ENCODE peak calls at places on chromosomes 13 and 19, in four cellular contexts. H is K562, X is HL-60, R is GM12878. L is an unnamed sample.

GRCh38 chr19:55931936-55932386 is at the start of gene NLRP13:
- DNase-seq in R (no peak), H (no peak), X (no peak), L (no peak)

GRCh38 chr13:95516492-95516891 is 36.0 kb upstream of the CLDN10 start:
- DNase-seq in H (no peak), X (no peak), R (no peak), L (no peak)

GRCh38 chr19:58003153-58003828 is 671 bp upstream of the ZNF606 start:
- DNase-seq in X (no peak), R (no peak), H (no peak), L (no peak)

GRCh38 chr13:51873419-51873818 is 11.7 kb downstream of the CCDC70 start:
- DNase-seq in X (no peak), R (no peak), H (no peak), L (no peak)

GRCh38 chr19:38316477-38317067 is 825 bp upstream of the YIF1B start:
- DNase-seq in R (no peak), H (no peak), X (no peak), L (no peak)

GRCh38 chr19:21434967-21435544 is 38.1 kb downstream of the ZNF493 start:
- DNase-seq in R (no peak), X (no peak), H (no peak), L (no peak)

GRCh38 chr19:30647891-30648290 is 275.7 kb downstream of the ZNF536 start:
- DNase-seq in X (no peak), H (no peak), R (no peak), L (no peak)

GRCh38 chr19:56840452-56841193 is at the start of the genes PEG3 and ZIM2:
- DNase-seq in H (no peak), R (no peak), X (no peak), L (no peak)

GRCh38 chr13:37701972-37702371 is 103.4 kb upstream of the POSTN start:
- DNase-seq in H (no peak), R (no peak), X (no peak), L (no peak)

GRCh38 chr13:33637978-33638743 is 179.8 kb upstream of the RFC3 start:
- DNase-seq in R (no peak), H (no peak), X (no peak), L (no peak)

GRCh38 chr19:28960986-28961705 is 251.8 kb downstream of the UQCRFS1 start:
- DNase-seq in H (no peak), X (no peak), R (no peak), L (no peak)

GRCh38 chr19:3403489-3404323 is 37.3 kb downstream of the NFIC start:
- DNase-seq in R (no peak), X (no peak), H (no peak), L (no peak)

GRCh38 chr19:29845576-29846176 is 33.9 kb downstream of the CCNE1 start:
- DNase-seq in H (peak), R (no peak), X (peak), L (no peak)

GRCh38 chr19:45027371-45027770 is 11.5 kb upstream of the CLASRP start:
- DNase-seq in H (no peak), R (no peak), X (no peak), L (no peak)

GRCh38 chr19:39277598-39277997 is 9.4 kb downstream of the IFNL2 start:
- DNase-seq in X (no peak), H (no peak), R (no peak), L (no peak)

GRCh38 chr13:99218545-99218944 is 17.9 kb downstream of the UBAC2 start:
- DNase-seq in H (no peak), X (no peak), R (no peak), L (no peak)

GRCh38 chr19:31574251-31574973 is 225.2 kb upstream of the TSHZ3 start:
- DNase-seq in H (no peak), X (no peak), R (no peak), L (no peak)

GRCh38 chr19:55549500-55550320 is 4.4 kb upstream of the SBK3 start:
- DNase-seq in R (no peak), H (no peak), X (no peak), L (no peak)

GRCh38 chr13:22012676-22013075 is 341.8 kb downstream of the FGF9 start:
- DNase-seq in R (no peak), H (no peak), X (no peak), L (no peak)

GRCh38 chr13:25659091-25659502 is 287.3 kb downstream of the ATP8A2 start:
- DNase-seq in X (no peak), R (no peak), H (no peak), L (no peak)

GRCh38 chr13:30120133-30120822 is 187.1 kb downstream of the KATNAL1 start:
- DNase-seq in H (no peak), X (no peak), R (no peak), L (no peak)

GRCh38 chr19:10861118-10861651 is 10.2 kb upstream of the CARM1 start:
- DNase-seq in X (peak), H (peak), R (no peak), L (no peak)

GRCh38 chr19:5154129-5154798 is 185.4 kb downstream of the KDM4B start:
- DNase-seq in X (peak), R (no peak), H (peak), L (peak)

GRCh38 chr13:23447927-23448326 is 14.4 kb upstream of the SACS start:
- DNase-seq in H (no peak), R (no peak), X (no peak), L (no peak)

GRCh38 chr19:18807861-18808331 is 16.8 kb upstream of the COMP start:
- DNase-seq in R (no peak), X (no peak), H (no peak), L (no peak)
- TF ChIP-seq SPI1 in R (no peak), X (no peak), H (no peak), L (no peak)

DNA sequence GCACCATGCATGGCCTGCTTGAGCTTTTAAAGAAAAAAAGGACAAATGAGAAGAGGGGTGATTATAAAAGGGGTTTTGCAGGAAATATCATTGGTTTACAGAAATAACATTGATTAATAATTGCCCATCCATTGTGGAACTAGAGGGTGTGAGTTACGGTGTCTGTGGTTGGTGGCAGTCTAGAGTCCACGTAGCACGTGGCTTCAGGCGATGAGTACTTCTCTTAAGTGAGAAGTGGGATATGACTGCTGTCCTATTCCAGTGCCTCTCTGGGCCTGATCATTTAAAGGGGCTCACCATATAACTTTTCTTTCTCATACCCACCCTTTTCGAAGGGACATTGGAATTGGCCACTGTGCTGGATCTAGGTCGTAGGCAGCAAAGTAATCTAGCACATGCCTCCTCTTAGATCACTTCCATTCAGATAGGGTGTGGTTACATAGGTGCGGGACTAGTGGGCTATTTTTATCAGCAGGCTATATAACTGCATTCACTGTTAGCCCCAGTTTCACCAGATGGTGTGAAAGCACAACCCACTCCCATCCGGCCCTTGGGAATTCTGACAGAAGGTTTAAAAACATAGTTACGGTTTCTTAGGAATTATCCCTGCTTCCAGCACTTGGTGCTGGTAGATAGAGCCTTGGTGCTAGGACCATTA is 19.9 kb downstream of the PPP5C start:
- DNase-seq in R (no peak), X (no peak), H (no peak), L (no peak)
- TF ChIP-seq SPI1 in R (no peak), X (no peak), H (no peak), L (no peak)

GRCh38 chr13:67623630-67624029 is 393.5 kb upstream of the PCDH9 start:
- DNase-seq in H (no peak), X (no peak), R (no peak), L (no peak)

GRCh38 chr13:67619987-67620386 is 389.9 kb upstream of the PCDH9 start:
- DNase-seq in R (no peak), X (no peak), H (no peak), L (no peak)

GRCh38 chr13:67619346-67619745 is 389.2 kb upstream of the PCDH9 start:
- DNase-seq in X (no peak), R (no peak), H (no peak), L (no peak)

GRCh38 chr13:67620665-67621064 is 390.5 kb upstream of the PCDH9 start:
- DNase-seq in H (no peak), R (no peak), X (no peak), L (no peak)
- TF ChIP-seq SPI1 in H (no peak), R (no peak), X (no peak), L (no peak)

GRCh38 chr19:8610041-8610927 is at the start of gene ADAMTS10:
- DNase-seq in H (peak), R (no peak), X (peak), L (no peak)
- TF ChIP-seq SPI1 in H (no peak), R (no peak), X (no peak), L (no peak)

GRCh38 chr19:6761053-6761676 is 6.1 kb downstream of the SH2D3A start:
- DNase-seq in H (peak), R (no peak), X (peak), L (no peak)
- TF ChIP-seq SPI1 in H (no peak), R (no peak), X (no peak), L (no peak)

GRCh38 chr19:46630806-46631205 is 5.2 kb downstream of the GNG8 start:
- DNase-seq in H (no peak), R (no peak), X (no peak), L (no peak)

GRCh38 chr19:46626441-46626840 is 1.6 kb upstream of the PTGIR start:
- DNase-seq in R (no peak), X (no peak), H (no peak), L (no peak)

GRCh38 chr19:46633130-46633529 is 2.9 kb downstream of the GNG8 start:
- DNase-seq in R (no peak), H (no peak), X (no peak), L (no peak)

GRCh38 chr19:46631481-46631880 is 4.5 kb downstream of the GNG8 start:
- DNase-seq in X (no peak), H (no peak), R (no peak), L (no peak)

DNA sequence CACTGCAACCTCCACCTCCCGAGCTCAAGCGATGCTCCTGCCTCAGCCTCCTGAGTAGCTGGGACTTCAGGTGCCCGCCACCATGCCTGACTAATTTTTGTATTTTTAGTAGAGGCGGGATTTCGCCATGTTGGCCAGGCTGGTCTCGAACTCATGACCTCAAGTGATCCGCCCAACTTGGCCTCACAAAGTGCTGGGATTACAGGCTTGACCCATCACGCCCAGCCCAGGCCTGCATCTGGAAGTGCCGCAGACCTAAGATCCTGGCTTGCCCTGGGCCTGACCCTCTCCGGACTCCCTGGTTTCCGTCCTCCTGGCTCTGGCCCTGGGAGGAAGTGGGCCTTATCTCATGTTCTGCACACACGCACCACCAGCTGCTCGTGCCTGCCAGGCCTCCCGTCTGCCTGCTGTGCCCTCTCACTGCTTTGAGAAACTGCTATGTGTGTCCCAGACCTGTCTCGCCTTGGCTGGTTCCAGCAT is 4.7 kb upstream of the PTGIR start:
- DNase-seq in X (no peak), R (no peak), H (no peak), L (no peak)
- TF ChIP-seq SPI1 in X (no peak), R (no peak), H (peak), L (peak)

DNA sequence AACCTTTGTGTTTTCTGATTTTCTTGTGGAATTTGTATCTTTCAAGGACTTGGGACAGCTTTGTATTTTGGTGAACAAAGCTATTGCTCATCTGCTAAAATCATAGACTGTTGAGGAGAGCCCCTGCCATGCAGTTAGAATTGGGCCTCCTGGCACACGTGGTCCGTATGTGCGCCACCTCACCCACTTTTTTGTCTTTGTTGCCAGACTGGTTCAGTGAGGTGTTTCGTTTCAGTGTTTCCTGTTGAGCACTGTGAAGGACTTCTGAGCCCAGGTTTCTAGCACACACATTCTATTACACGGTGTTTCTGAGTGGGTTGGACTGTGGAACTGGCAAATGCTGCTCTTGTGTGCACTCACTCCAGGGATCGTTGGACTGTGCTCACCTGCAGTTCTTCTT is 37.6 kb upstream of the RNF113B start:
- DNase-seq in R (no peak), H (no peak), X (no peak), L (no peak)
- TF ChIP-seq SPI1 in R (no peak), H (no peak), X (no peak), L (no peak)